ENCODE peak calls at places on chromosomes 5 and 9, in six cellular contexts. One of them, this sample, is unnamed.

GRCh38 chr5:172188033-172188892 is at the start of gene STK10:
- DNase-seq in NCI-H1105 treated with DMSO at 0.1 percent for 48 hours: peak; percentile 72
- DNase-seq in posterior vena cava: peak; percentile 97
- DNase-seq in AG08396: peak; percentile 99
- DNase-seq in naive thymus-derived CD4-positive, alpha-beta T cell: peak; percentile 91
- DNase-seq in GM20000: peak; percentile 97
- DNase-seq in this sample: peak; percentile 96

GRCh38 chr5:180071418-180072255 is at the start of gene RNF130:
- DNase-seq in naive thymus-derived CD4-positive, alpha-beta T cell: peak; percentile 77
- DNase-seq in AG08396: peak; percentile 99
- DNase-seq in NCI-H1105 treated with DMSO at 0.1 percent for 48 hours: peak; percentile 77
- DNase-seq in posterior vena cava: peak; percentile 98
- DNase-seq in GM20000: peak; percentile 85
- DNase-seq in this sample: peak; percentile 96

GRCh38 chr9:22855956-22856355 is 409.3 kb downstream of the DMRTA1 start:
- DNase-seq in posterior vena cava: no peak
- DNase-seq in NCI-H1105 treated with DMSO at 0.1 percent for 48 hours: no peak
- DNase-seq in naive thymus-derived CD4-positive, alpha-beta T cell: no peak
- DNase-seq in GM20000: no peak
- DNase-seq in AG08396: no peak
- DNase-seq in this sample: no peak

GRCh38 chr5:61263072-61263471 is 69.0 kb upstream of the ZSWIM6 start:
- DNase-seq in NCI-H1105 treated with DMSO at 0.1 percent for 48 hours: no peak
- DNase-seq in posterior vena cava: no peak
- DNase-seq in naive thymus-derived CD4-positive, alpha-beta T cell: no peak
- DNase-seq in GM20000: peak; percentile 17
- DNase-seq in AG08396: no peak
- DNase-seq in this sample: no peak

GRCh38 chr5:131747180-131748105 is 49.4 kb downstream of the FNIP1 start:
- DNase-seq in GM20000: peak; percentile 27
- DNase-seq in posterior vena cava: no peak
- DNase-seq in naive thymus-derived CD4-positive, alpha-beta T cell: peak; percentile 51
- DNase-seq in NCI-H1105 treated with DMSO at 0.1 percent for 48 hours: no peak
- DNase-seq in AG08396: no peak
- DNase-seq in this sample: no peak

GRCh38 chr5:107487056-107487461 is 183.7 kb downstream of the EFNA5 start:
- DNase-seq in naive thymus-derived CD4-positive, alpha-beta T cell: no peak
- DNase-seq in posterior vena cava: no peak
- DNase-seq in GM20000: no peak
- DNase-seq in NCI-H1105 treated with DMSO at 0.1 percent for 48 hours: no peak
- DNase-seq in AG08396: no peak
- DNase-seq in this sample: no peak

GRCh38 chr9:93061260-93061751 is 2.8 kb downstream of the SUSD3 start:
- DNase-seq in posterior vena cava: no peak
- DNase-seq in NCI-H1105 treated with DMSO at 0.1 percent for 48 hours: no peak
- DNase-seq in naive thymus-derived CD4-positive, alpha-beta T cell: no peak
- DNase-seq in GM20000: no peak
- DNase-seq in AG08396: no peak
- DNase-seq in this sample: no peak

GRCh38 chr9:113480612-113481011 is 17.1 kb downstream of the RGS3 start:
- DNase-seq in naive thymus-derived CD4-positive, alpha-beta T cell: no peak
- DNase-seq in AG08396: no peak
- DNase-seq in posterior vena cava: no peak
- DNase-seq in GM20000: no peak
- DNase-seq in NCI-H1105 treated with DMSO at 0.1 percent for 48 hours: no peak
- DNase-seq in this sample: no peak

GRCh38 chr5:178305801-178306200 is 73.2 kb upstream of the PHYKPL start:
- DNase-seq in posterior vena cava: peak; percentile 64
- DNase-seq in NCI-H1105 treated with DMSO at 0.1 percent for 48 hours: no peak
- DNase-seq in GM20000: no peak
- DNase-seq in AG08396: no peak
- DNase-seq in naive thymus-derived CD4-positive, alpha-beta T cell: no peak
- DNase-seq in this sample: no peak

GRCh38 chr5:163760498-163760897 is 255.1 kb downstream of the MAT2B start:
- DNase-seq in posterior vena cava: no peak
- DNase-seq in AG08396: peak; percentile 66
- DNase-seq in naive thymus-derived CD4-positive, alpha-beta T cell: no peak
- DNase-seq in GM20000: no peak
- DNase-seq in NCI-H1105 treated with DMSO at 0.1 percent for 48 hours: no peak
- DNase-seq in this sample: no peak

GRCh38 chr9:37292896-37293295 is 129.6 kb upstream of the GRHPR start:
- DNase-seq in AG08396: no peak
- DNase-seq in NCI-H1105 treated with DMSO at 0.1 percent for 48 hours: peak; percentile 38
- DNase-seq in GM20000: no peak
- DNase-seq in posterior vena cava: no peak
- DNase-seq in naive thymus-derived CD4-positive, alpha-beta T cell: no peak
- DNase-seq in this sample: no peak

GRCh38 chr5:130720355-130720754 is 444.7 kb downstream of the HINT1 start:
- DNase-seq in GM20000: no peak
- DNase-seq in posterior vena cava: no peak
- DNase-seq in NCI-H1105 treated with DMSO at 0.1 percent for 48 hours: peak; percentile 0
- DNase-seq in AG08396: no peak
- DNase-seq in naive thymus-derived CD4-positive, alpha-beta T cell: no peak
- DNase-seq in this sample: peak; percentile 47

GRCh38 chr5:134534726-134535110 is 9.2 kb downstream of the JADE2 start:
- DNase-seq in NCI-H1105 treated with DMSO at 0.1 percent for 48 hours: no peak
- DNase-seq in naive thymus-derived CD4-positive, alpha-beta T cell: no peak
- DNase-seq in AG08396: no peak
- DNase-seq in GM20000: no peak
- DNase-seq in posterior vena cava: peak; percentile 8
- DNase-seq in this sample: no peak

GRCh38 chr5:137699291-137700281 is 36.3 kb downstream of the KLHL3 start:
- DNase-seq in posterior vena cava: no peak
- DNase-seq in GM20000: no peak
- DNase-seq in AG08396: no peak
- DNase-seq in NCI-H1105 treated with DMSO at 0.1 percent for 48 hours: no peak
- DNase-seq in naive thymus-derived CD4-positive, alpha-beta T cell: no peak
- DNase-seq in this sample: no peak

GRCh38 chr9:131277673-131278420 is 1.5 kb upstream of the FAM78A start:
- DNase-seq in posterior vena cava: peak; percentile 91
- DNase-seq in NCI-H1105 treated with DMSO at 0.1 percent for 48 hours: peak; percentile 76
- DNase-seq in GM20000: peak; percentile 94
- DNase-seq in AG08396: peak; percentile 97
- DNase-seq in naive thymus-derived CD4-positive, alpha-beta T cell: peak; percentile 65
- DNase-seq in this sample: peak; percentile 93

GRCh38 chr9:129812385-129812784 is 9.4 kb downstream of the TOR1B start:
- DNase-seq in AG08396: no peak
- DNase-seq in naive thymus-derived CD4-positive, alpha-beta T cell: no peak
- DNase-seq in NCI-H1105 treated with DMSO at 0.1 percent for 48 hours: no peak
- DNase-seq in GM20000: no peak
- DNase-seq in posterior vena cava: no peak
- DNase-seq in this sample: no peak

GRCh38 chr5:151881626-151882225 is 42.9 kb downstream of the GLRA1 start:
- DNase-seq in naive thymus-derived CD4-positive, alpha-beta T cell: no peak
- DNase-seq in posterior vena cava: no peak
- DNase-seq in NCI-H1105 treated with DMSO at 0.1 percent for 48 hours: no peak
- DNase-seq in AG08396: no peak
- DNase-seq in GM20000: no peak
- DNase-seq in this sample: no peak

GRCh38 chr9:125200216-125201047 is at the start of gene RABEPK:
- DNase-seq in NCI-H1105 treated with DMSO at 0.1 percent for 48 hours: peak; percentile 83
- DNase-seq in GM20000: peak; percentile 93
- DNase-seq in posterior vena cava: peak; percentile 97
- DNase-seq in AG08396: peak; percentile 95
- DNase-seq in naive thymus-derived CD4-positive, alpha-beta T cell: peak; percentile 81
- DNase-seq in this sample: peak; percentile 97

This sample was measured in HEK293T.